ENCODE peak calls at places on chromosome 9, in five cellular contexts. I is epithelial cell of esophagus, Z is cardiac fibroblast, Y is transverse colon, N is heart left ventricle. S is an unnamed sample.

GRCh38 chr9:125683486-125683885 is 23.5 kb downstream of the MAPKAP1 start:
- DNase-seq in Z (peak), N (no peak), Y (no peak), I (peak), S (peak)

GRCh38 chr9:89770779-89771178 is 166.0 kb downstream of the GADD45G start:
- DNase-seq in Z (no peak), Y (no peak), N (no peak), I (no peak), S (no peak)

GRCh38 chr9:134620751-134621557 is 20.6 kb upstream of the COL5A1 start:
- DNase-seq in N (peak), I (no peak), Z (no peak), Y (no peak), S (no peak)

GRCh38 chr9:92964607-92964975 is 17.3 kb downstream of the FGD3 start:
- DNase-seq in Y (no peak), N (no peak), I (no peak), Z (no peak), S (no peak)

GRCh38 chr9:2727966-2728613 is 10.8 kb downstream of the KCNV2 start:
- DNase-seq in I (peak), Y (no peak), Z (peak), N (no peak), S (peak)

GRCh38 chr9:135591491-135592330 is 30.2 kb downstream of the PAEP start:
- DNase-seq in I (no peak), N (peak), Z (no peak), Y (no peak), S (no peak)

GRCh38 chr9:128992995-128993394 is 35.1 kb downstream of the SH3GLB2 start:
- DNase-seq in Z (peak), N (no peak), Y (no peak), I (peak), S (peak)

GRCh38 chr9:88387035-88387732 is 1.1 kb upstream of the SPIN1 start:
- DNase-seq in Z (peak), Y (peak), I (peak), N (no peak), S (peak)

GRCh38 chr9:91778031-91778430 is 172.0 kb downstream of the ROR2 start:
- DNase-seq in N (no peak), Y (no peak), Z (no peak), I (no peak), S (no peak)

GRCh38 chr9:4769321-4770080 is 23.2 kb upstream of the RCL1 start:
- DNase-seq in Z (peak), I (peak), N (no peak), Y (no peak), S (peak)

GRCh38 chr9:95989304-95989703 is 113.8 kb downstream of the ERCC6L2 start:
- DNase-seq in I (peak), Z (peak), Y (no peak), N (no peak), S (peak)

GRCh38 chr9:129879103-129879699 is 43.9 kb downstream of the USP20 start:
- DNase-seq in N (no peak), Z (no peak), Y (no peak), I (no peak), S (no peak)

GRCh38 chr9:38229123-38229829 is 160.2 kb upstream of the SHB start:
- DNase-seq in Z (no peak), I (no peak), N (no peak), Y (no peak), S (no peak)

GRCh38 chr9:98034593-98035546 is 21.7 kb upstream of the NANS start:
- DNase-seq in N (peak), Y (peak), I (peak), Z (peak), S (peak)

GRCh38 chr9:129458663-129459549 is 162.0 kb downstream of the C9orf50 start:
- DNase-seq in Z (no peak), I (no peak), N (peak), Y (peak), S (no peak)

GRCh38 chr9:75083188-75083976 is 4.6 kb downstream of the NMRK1 start:
- DNase-seq in Y (peak), N (no peak), I (peak), Z (no peak), S (no peak)
- TF ChIP-seq CTCF in Y (no peak), N (no peak), I (no peak), Z (no peak), S (no peak)

GRCh38 chr9:127712851-127713250 is 2.6 kb downstream of the PTRH1 start:
- DNase-seq in Z (no peak), N (peak), I (no peak), Y (no peak), S (no peak)

GRCh38 chr9:127714020-127714835 is 1.2 kb downstream of the PTRH1 start:
- DNase-seq in Z (no peak), I (no peak), Y (no peak), N (no peak), S (no peak)

GRCh38 chr9:127711226-127711701 is 4.2 kb downstream of the PTRH1 start:
- DNase-seq in N (peak), Z (no peak), Y (no peak), I (no peak), S (no peak)

GRCh38 chr9:127711831-127712274 is 3.6 kb downstream of the PTRH1 start:
- DNase-seq in N (no peak), Y (no peak), Z (no peak), I (no peak), S (no peak)

GRCh38 chr9:127712371-127712770 is 3.1 kb downstream of the PTRH1 start:
- DNase-seq in N (no peak), I (no peak), Z (no peak), Y (no peak), S (no peak)
- H3K4me3 ChIP-seq in N (no peak), I (no peak), Z (no peak), Y (no peak), S (no peak)

GRCh38 chr9:36728651-36729520 is 156.2 kb downstream of the MELK start:
- DNase-seq in I (peak), Z (peak), Y (peak), N (peak), S (peak)
- TF ChIP-seq CTCF in I (peak), Z (peak), Y (peak), N (peak), S (peak)

GRCh38 chr9:82260691-82261090 is 272.1 kb downstream of the SPATA31D1 start:
- DNase-seq in I (no peak), Y (no peak), Z (no peak), N (no peak), S (no peak)

GRCh38 chr9:82252116-82252515 is 263.5 kb downstream of the SPATA31D1 start:
- DNase-seq in I (no peak), Z (no peak), Y (no peak), N (no peak), S (no peak)

GRCh38 chr9:82254646-82255367 is 266.2 kb downstream of the SPATA31D1 start:
- DNase-seq in I (no peak), Z (no peak), N (no peak), Y (no peak), S (no peak)

GRCh38 chr9:82255533-82255932 is 267.0 kb downstream of the SPATA31D1 start:
- DNase-seq in Z (no peak), N (no peak), Y (no peak), I (no peak), S (no peak)
- H3K4me3 ChIP-seq in Z (no peak), N (no peak), Y (no peak), I (no peak), S (no peak)

GRCh38 chr9:17614246-17614645 is 35.4 kb downstream of the SH3GL2 start:
- DNase-seq in I (no peak), Y (no peak), Z (no peak), N (no peak), S (no peak)
- TF ChIP-seq CTCF in I (no peak), Y (no peak), Z (no peak), N (no peak), S (no peak)

DNA sequence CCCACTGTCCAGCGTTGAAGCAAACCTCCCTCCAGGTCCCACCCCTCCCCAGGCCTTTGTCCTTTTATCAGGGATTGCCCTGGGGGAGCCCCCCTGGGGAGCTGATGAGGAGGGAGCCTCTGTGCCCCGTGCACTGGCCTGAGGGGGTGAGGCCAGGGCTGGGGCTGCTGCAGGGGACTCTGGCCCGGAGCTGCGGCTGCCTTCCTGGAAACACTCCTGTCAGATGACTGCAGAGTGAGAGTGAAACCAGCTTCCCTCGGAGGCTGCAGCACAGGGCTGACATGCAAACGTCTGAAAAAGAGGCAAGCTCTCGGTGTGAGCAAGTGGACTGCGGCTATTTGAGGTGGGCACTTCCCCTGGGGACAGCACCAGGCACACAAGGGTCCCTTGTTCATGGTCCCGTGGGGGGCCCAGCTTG is 4.6 kb upstream of the TRAF2 start:
- DNase-seq in Y (peak), N (no peak), I (no peak), Z (peak), S (peak)
- H3K4me3 ChIP-seq in Y (no peak), N (peak), I (no peak), Z (peak), S (no peak)

DNA sequence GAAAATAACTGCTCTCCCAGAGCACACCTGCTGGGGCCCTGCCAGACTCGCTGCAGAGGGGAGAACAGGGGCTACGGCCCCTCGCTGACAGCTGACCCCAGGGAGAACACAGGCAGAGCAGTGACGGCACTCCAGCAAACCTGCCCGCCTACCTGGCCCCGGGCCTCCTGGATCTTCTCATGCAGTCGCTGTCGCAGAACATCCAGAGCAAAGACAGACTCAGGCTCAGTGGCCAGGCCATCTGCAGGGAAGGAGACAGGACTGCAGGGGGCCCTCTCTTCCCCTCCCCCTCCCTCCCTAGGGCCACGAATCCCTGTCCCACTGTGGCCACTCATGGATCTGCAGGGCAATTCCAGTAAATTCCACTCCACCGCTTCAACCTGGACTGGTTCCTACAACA is 2.4 kb downstream of the SURF6 start:
- DNase-seq in Z (no peak), I (no peak), N (no peak), Y (no peak), S (no peak)
- TF ChIP-seq CTCF in Z (no peak), I (no peak), N (no peak), Y (no peak), S (no peak)

DNA sequence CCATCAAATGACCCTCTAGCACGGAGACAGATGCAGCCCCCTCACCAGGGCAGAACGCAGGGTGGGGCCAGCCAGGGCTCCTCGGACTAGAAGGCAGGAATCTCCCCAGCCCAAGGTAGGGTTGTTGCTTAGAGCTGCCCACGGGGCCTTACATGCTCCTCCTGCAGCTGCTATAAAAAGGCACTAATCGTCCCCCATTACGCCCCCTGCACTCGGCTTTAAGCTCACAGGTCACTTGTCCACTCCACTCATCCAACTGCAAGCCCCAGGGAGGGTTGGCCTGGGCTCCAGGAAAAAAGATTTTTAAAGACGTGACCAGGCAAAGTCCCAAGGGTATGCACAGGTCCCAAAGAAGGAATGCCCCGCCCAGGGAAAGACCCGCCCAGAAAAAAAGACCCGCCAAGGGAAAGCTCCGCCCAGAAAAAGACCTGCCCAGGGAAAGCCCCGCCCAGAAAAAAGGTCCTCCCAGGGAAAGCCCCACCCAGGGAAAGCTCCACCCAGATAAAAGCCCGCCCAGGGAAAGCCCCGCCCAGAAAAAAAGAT is 11.1 kb downstream of the GRIN1 start:
- DNase-seq in I (no peak), Y (no peak), N (no peak), Z (no peak), S (no peak)
- H3K4me3 ChIP-seq in I (no peak), Y (no peak), N (no peak), Z (no peak), S (no peak)

GRCh38 chr9:33223696-33224095 is 16.3 kb upstream of the SPINK4 start:
- DNase-seq in Y (no peak), N (no peak), I (no peak), Z (peak), S (peak)
- TF ChIP-seq CTCF in Y (no peak), N (peak), I (peak), Z (peak), S (peak)

DNA sequence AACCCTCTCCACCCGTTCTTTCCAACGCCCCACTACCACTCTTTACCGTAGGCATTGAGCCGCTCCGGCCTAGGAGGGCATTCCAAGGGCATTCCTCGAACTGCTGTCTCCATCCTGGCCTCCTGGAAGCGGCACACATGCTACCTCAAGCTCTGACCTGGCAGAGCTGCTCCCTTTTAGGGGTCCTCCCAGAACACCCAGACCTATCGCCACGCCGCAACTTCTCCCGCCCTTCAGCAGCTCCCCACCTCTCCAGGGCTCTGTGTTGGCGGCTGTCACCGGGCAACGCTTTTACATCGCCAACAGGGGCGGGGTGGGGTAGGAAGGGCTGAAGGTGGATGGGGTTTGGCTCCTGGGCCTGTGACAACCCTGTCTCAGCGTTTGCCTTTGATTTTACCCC is 4.6 kb upstream of the MYORG start:
- DNase-seq in Y (peak), N (no peak), Z (no peak), I (no peak), S (no peak)
- H3K4me3 ChIP-seq in Y (peak), N (peak), Z (peak), I (no peak), S (peak)

S was measured in fibroblast of pulmonary artery.